ENCODE peak calls at places on chromosome 10, in six cellular contexts. One of them, this sample, is unnamed.

GRCh38 chr10:88243847-88244730 is 339.0 kb downstream of the RNLS start:
- DNase-seq in endothelial cell of umbilical vein: peak
- DNase-seq in spleen: peak
- DNase-seq in gastrocnemius medialis: peak
- DNase-seq in thyroid gland: peak
- DNase-seq in HFF-Myc: no peak
- DNase-seq in this sample: no peak

GRCh38 chr10:17682236-17682946 is 38.4 kb downstream of the STAM start:
- DNase-seq in thyroid gland: no peak
- DNase-seq in endothelial cell of umbilical vein: peak
- DNase-seq in spleen: no peak
- DNase-seq in gastrocnemius medialis: no peak
- DNase-seq in HFF-Myc: no peak
- DNase-seq in this sample: no peak

GRCh38 chr10:18968196-18968595 is 80.4 kb upstream of the MALRD1 start:
- DNase-seq in gastrocnemius medialis: no peak
- DNase-seq in HFF-Myc: no peak
- DNase-seq in thyroid gland: no peak
- DNase-seq in spleen: no peak
- DNase-seq in endothelial cell of umbilical vein: no peak
- DNase-seq in this sample: no peak

GRCh38 chr10:85614566-85614965 is 752.0 kb downstream of the GRID1 start:
- DNase-seq in HFF-Myc: no peak
- DNase-seq in thyroid gland: no peak
- DNase-seq in spleen: no peak
- DNase-seq in gastrocnemius medialis: no peak
- DNase-seq in endothelial cell of umbilical vein: no peak
- DNase-seq in this sample: no peak

GRCh38 chr10:111475720-111476119 is 398.9 kb downstream of the ADRA2A start:
- DNase-seq in endothelial cell of umbilical vein: no peak
- DNase-seq in HFF-Myc: no peak
- DNase-seq in gastrocnemius medialis: no peak
- DNase-seq in spleen: no peak
- DNase-seq in thyroid gland: no peak
- DNase-seq in this sample: no peak

GRCh38 chr10:63633677-63634487 is 112.7 kb downstream of the REEP3 start:
- DNase-seq in endothelial cell of umbilical vein: peak
- DNase-seq in gastrocnemius medialis: no peak
- DNase-seq in HFF-Myc: peak
- DNase-seq in spleen: no peak
- DNase-seq in thyroid gland: peak
- DNase-seq in this sample: no peak

GRCh38 chr10:92436611-92437010 is 137.3 kb downstream of the IDE start:
- DNase-seq in endothelial cell of umbilical vein: no peak
- DNase-seq in gastrocnemius medialis: no peak
- DNase-seq in spleen: no peak
- DNase-seq in HFF-Myc: no peak
- DNase-seq in thyroid gland: no peak
- DNase-seq in this sample: no peak

GRCh38 chr10:28691187-28691694 is 13.9 kb downstream of the BAMBI start:
- DNase-seq in endothelial cell of umbilical vein: no peak
- DNase-seq in spleen: no peak
- DNase-seq in thyroid gland: no peak
- DNase-seq in HFF-Myc: no peak
- DNase-seq in gastrocnemius medialis: no peak
- DNase-seq in this sample: no peak

GRCh38 chr10:35540296-35541164 is 64.6 kb upstream of the GJD4 start:
- DNase-seq in HFF-Myc: no peak
- DNase-seq in thyroid gland: no peak
- DNase-seq in gastrocnemius medialis: no peak
- DNase-seq in endothelial cell of umbilical vein: no peak
- DNase-seq in spleen: no peak
- DNase-seq in this sample: peak

GRCh38 chr10:60335708-60336107 is 54.0 kb downstream of the ANK3 start:
- DNase-seq in endothelial cell of umbilical vein: peak
- DNase-seq in spleen: no peak
- DNase-seq in gastrocnemius medialis: no peak
- DNase-seq in thyroid gland: no peak
- DNase-seq in HFF-Myc: no peak
- DNase-seq in this sample: no peak

GRCh38 chr10:13698217-13698616 is 111.5 kb downstream of the PRPF18 start:
- DNase-seq in gastrocnemius medialis: no peak
- DNase-seq in spleen: peak
- DNase-seq in thyroid gland: no peak
- DNase-seq in endothelial cell of umbilical vein: no peak
- DNase-seq in HFF-Myc: no peak
- DNase-seq in this sample: no peak

GRCh38 chr10:93280699-93281366 is 201.3 kb downstream of the MYOF start:
- DNase-seq in gastrocnemius medialis: no peak
- DNase-seq in thyroid gland: no peak
- DNase-seq in HFF-Myc: no peak
- DNase-seq in spleen: no peak
- DNase-seq in endothelial cell of umbilical vein: no peak
- DNase-seq in this sample: no peak

GRCh38 chr10:43249151-43249961 is 17.5 kb downstream of the RASGEF1A start:
- DNase-seq in HFF-Myc: no peak
- DNase-seq in spleen: peak
- DNase-seq in gastrocnemius medialis: peak
- DNase-seq in thyroid gland: no peak
- DNase-seq in endothelial cell of umbilical vein: no peak
- DNase-seq in this sample: no peak

GRCh38 chr10:65952086-65952485 is 973.8 kb upstream of the LRRTM3 start:
- DNase-seq in gastrocnemius medialis: no peak
- DNase-seq in thyroid gland: no peak
- DNase-seq in endothelial cell of umbilical vein: no peak
- DNase-seq in spleen: no peak
- DNase-seq in HFF-Myc: no peak
- DNase-seq in this sample: no peak

GRCh38 chr10:6074489-6075301 is 12.5 kb upstream of the IL2RA start:
- DNase-seq in endothelial cell of umbilical vein: no peak
- DNase-seq in thyroid gland: no peak
- DNase-seq in gastrocnemius medialis: no peak
- DNase-seq in spleen: no peak
- DNase-seq in HFF-Myc: no peak
- DNase-seq in this sample: no peak

GRCh38 chr10:3207351-3207750 is 34.8 kb upstream of the PITRM1 start:
- DNase-seq in gastrocnemius medialis: no peak
- DNase-seq in thyroid gland: no peak
- DNase-seq in spleen: no peak
- DNase-seq in HFF-Myc: no peak
- DNase-seq in endothelial cell of umbilical vein: no peak
- DNase-seq in this sample: no peak

GRCh38 chr10:44478040-44478439 is 93.1 kb upstream of the CXCL12 start:
- DNase-seq in spleen: no peak
- DNase-seq in endothelial cell of umbilical vein: no peak
- DNase-seq in HFF-Myc: no peak
- DNase-seq in thyroid gland: no peak
- DNase-seq in gastrocnemius medialis: no peak
- DNase-seq in this sample: no peak

GRCh38 chr10:79380125-79380917 is 33.1 kb downstream of the PPIF start:
- DNase-seq in endothelial cell of umbilical vein: no peak
- DNase-seq in HFF-Myc: no peak
- DNase-seq in spleen: no peak
- DNase-seq in gastrocnemius medialis: peak
- DNase-seq in thyroid gland: peak
- DNase-seq in this sample: peak

GRCh38 chr10:89330537-89330936 is 2.7 kb downstream of the IFIT3 start:
- DNase-seq in spleen: no peak
- DNase-seq in endothelial cell of umbilical vein: no peak
- DNase-seq in gastrocnemius medialis: no peak
- DNase-seq in thyroid gland: no peak
- DNase-seq in HFF-Myc: no peak
- DNase-seq in this sample: no peak

GRCh38 chr10:89337493-89337892 is 9.7 kb downstream of the IFIT3 start:
- DNase-seq in spleen: no peak
- DNase-seq in gastrocnemius medialis: peak
- DNase-seq in endothelial cell of umbilical vein: peak
- DNase-seq in HFF-Myc: no peak
- DNase-seq in thyroid gland: no peak
- DNase-seq in this sample: no peak

GRCh38 chr10:89327803-89328441 is at the start of gene IFIT3:
- DNase-seq in gastrocnemius medialis: peak
- DNase-seq in endothelial cell of umbilical vein: peak
- DNase-seq in spleen: no peak
- DNase-seq in thyroid gland: peak
- DNase-seq in HFF-Myc: peak
- DNase-seq in this sample: peak

GRCh38 chr10:89332718-89333281 is 5.0 kb downstream of the IFIT3 start:
- DNase-seq in HFF-Myc: no peak
- DNase-seq in endothelial cell of umbilical vein: no peak
- DNase-seq in spleen: no peak
- DNase-seq in thyroid gland: no peak
- DNase-seq in gastrocnemius medialis: no peak
- DNase-seq in this sample: no peak

GRCh38 chr10:89332092-89332633 is 4.4 kb downstream of the IFIT3 start:
- DNase-seq in HFF-Myc: peak
- DNase-seq in endothelial cell of umbilical vein: peak
- DNase-seq in gastrocnemius medialis: no peak
- DNase-seq in spleen: no peak
- DNase-seq in thyroid gland: peak
- DNase-seq in this sample: no peak
- TF ChIP-seq CTCF in HFF-Myc: no peak
- TF ChIP-seq CTCF in endothelial cell of umbilical vein: no peak
- TF ChIP-seq CTCF in gastrocnemius medialis: no peak
- TF ChIP-seq CTCF in spleen: no peak
- TF ChIP-seq CTCF in thyroid gland: no peak
- TF ChIP-seq CTCF in this sample: no peak

GRCh38 chr10:112908507-112908906 is 41.5 kb upstream of the TCF7L2 start:
- DNase-seq in HFF-Myc: no peak
- DNase-seq in thyroid gland: no peak
- DNase-seq in gastrocnemius medialis: no peak
- DNase-seq in spleen: no peak
- DNase-seq in endothelial cell of umbilical vein: no peak
- DNase-seq in this sample: no peak
- TF ChIP-seq CTCF in HFF-Myc: no peak
- TF ChIP-seq CTCF in thyroid gland: no peak
- TF ChIP-seq CTCF in gastrocnemius medialis: no peak
- TF ChIP-seq CTCF in spleen: no peak
- TF ChIP-seq CTCF in endothelial cell of umbilical vein: no peak
- TF ChIP-seq CTCF in this sample: no peak

GRCh38 chr10:70052462-70053211 is at the start of gene MACROH2A2:
- DNase-seq in thyroid gland: peak
- DNase-seq in gastrocnemius medialis: peak
- DNase-seq in HFF-Myc: no peak
- DNase-seq in endothelial cell of umbilical vein: peak
- DNase-seq in spleen: no peak
- DNase-seq in this sample: peak
- TF ChIP-seq CTCF in thyroid gland: no peak
- TF ChIP-seq CTCF in gastrocnemius medialis: no peak
- TF ChIP-seq CTCF in HFF-Myc: peak
- TF ChIP-seq CTCF in endothelial cell of umbilical vein: no peak
- TF ChIP-seq CTCF in spleen: no peak
- TF ChIP-seq CTCF in this sample: peak

GRCh38 chr10:103451871-103452713 is at the start of gene CALHM2:
- DNase-seq in spleen: peak
- DNase-seq in endothelial cell of umbilical vein: peak
- DNase-seq in HFF-Myc: no peak
- DNase-seq in thyroid gland: peak
- DNase-seq in gastrocnemius medialis: peak
- DNase-seq in this sample: peak
- TF ChIP-seq CTCF in spleen: no peak
- TF ChIP-seq CTCF in endothelial cell of umbilical vein: no peak
- TF ChIP-seq CTCF in HFF-Myc: no peak
- TF ChIP-seq CTCF in thyroid gland: no peak
- TF ChIP-seq CTCF in gastrocnemius medialis: no peak
- TF ChIP-seq CTCF in this sample: no peak

GRCh38 chr10:121317374-121317773 is 280.9 kb downstream of the FGFR2 start:
- DNase-seq in spleen: no peak
- DNase-seq in thyroid gland: no peak
- DNase-seq in endothelial cell of umbilical vein: no peak
- DNase-seq in HFF-Myc: no peak
- DNase-seq in gastrocnemius medialis: no peak
- DNase-seq in this sample: no peak
- TF ChIP-seq CTCF in spleen: no peak
- TF ChIP-seq CTCF in thyroid gland: no peak
- TF ChIP-seq CTCF in endothelial cell of umbilical vein: no peak
- TF ChIP-seq CTCF in HFF-Myc: no peak
- TF ChIP-seq CTCF in gastrocnemius medialis: no peak
- TF ChIP-seq CTCF in this sample: no peak

DNA sequence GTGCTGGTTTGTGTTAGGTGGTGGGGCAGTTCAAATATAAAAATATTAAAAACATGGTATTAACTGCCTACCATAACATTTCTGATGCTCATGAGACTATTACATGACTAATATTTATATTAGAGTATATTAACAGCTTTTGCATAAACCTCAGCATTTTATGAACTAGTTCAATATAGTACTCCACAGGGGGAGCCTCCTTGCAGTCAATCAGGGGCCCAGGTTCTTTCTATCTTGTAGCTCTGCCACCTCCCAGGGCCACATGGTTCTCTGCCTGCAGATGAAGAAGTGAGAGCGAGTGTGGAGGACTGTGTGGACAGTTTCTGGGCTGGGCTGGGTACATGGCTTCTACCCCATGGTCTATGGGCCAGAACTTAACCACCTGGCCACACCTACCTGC is 159.5 kb downstream of the RPS24 start:
- DNase-seq in endothelial cell of umbilical vein: no peak
- DNase-seq in spleen: no peak
- DNase-seq in HFF-Myc: no peak
- DNase-seq in thyroid gland: no peak
- DNase-seq in gastrocnemius medialis: no peak
- DNase-seq in this sample: no peak
- TF ChIP-seq CTCF in endothelial cell of umbilical vein: no peak
- TF ChIP-seq CTCF in spleen: no peak
- TF ChIP-seq CTCF in HFF-Myc: no peak
- TF ChIP-seq CTCF in thyroid gland: no peak
- TF ChIP-seq CTCF in gastrocnemius medialis: no peak
- TF ChIP-seq CTCF in this sample: no peak